ENCODE peak calls at places on chromosomes 7 and 10, in six cellular contexts. One of them, this sample, is unnamed.

GRCh38 chr10:90269699-90270098 is 568.3 kb downstream of the KIF20B start:
- DNase-seq in HepG2: no peak
- DNase-seq in WTC11: no peak
- DNase-seq in H1: no peak
- DNase-seq in endothelial cell of umbilical vein: no peak
- DNase-seq in K562: no peak
- DNase-seq in this sample: no peak

GRCh38 chr7:78159537-78159936 is 361.0 kb downstream of the PHTF2 start:
- DNase-seq in endothelial cell of umbilical vein: no peak
- DNase-seq in WTC11: no peak
- DNase-seq in K562: no peak
- DNase-seq in HepG2: no peak
- DNase-seq in H1: no peak
- DNase-seq in this sample: no peak

GRCh38 chr7:94100723-94101345 is 96.7 kb upstream of the BET1 start:
- DNase-seq in K562: no peak
- DNase-seq in HepG2: no peak
- DNase-seq in H1: no peak
- DNase-seq in WTC11: no peak
- DNase-seq in endothelial cell of umbilical vein: no peak
- DNase-seq in this sample: no peak

GRCh38 chr10:80199828-80200227 is 5.5 kb downstream of the ANXA11 start:
- DNase-seq in H1: no peak
- DNase-seq in K562: no peak
- DNase-seq in HepG2: no peak
- DNase-seq in endothelial cell of umbilical vein: peak
- DNase-seq in WTC11: no peak
- DNase-seq in this sample: no peak

GRCh38 chr10:113177936-113178335 is 227.9 kb downstream of the TCF7L2 start:
- DNase-seq in endothelial cell of umbilical vein: no peak
- DNase-seq in WTC11: no peak
- DNase-seq in HepG2: no peak
- DNase-seq in H1: peak
- DNase-seq in K562: no peak
- DNase-seq in this sample: no peak

GRCh38 chr10:132520147-132520811 is 17.3 kb upstream of the INPP5A start:
- DNase-seq in WTC11: peak
- DNase-seq in endothelial cell of umbilical vein: no peak
- DNase-seq in HepG2: no peak
- DNase-seq in H1: no peak
- DNase-seq in K562: no peak
- DNase-seq in this sample: no peak

GRCh38 chr7:24882989-24883631 is 96.9 kb downstream of the OSBPL3 start:
- DNase-seq in WTC11: no peak
- DNase-seq in H1: no peak
- DNase-seq in K562: no peak
- DNase-seq in HepG2: no peak
- DNase-seq in endothelial cell of umbilical vein: peak
- DNase-seq in this sample: no peak

GRCh38 chr10:126734957-126735356 is 64.5 kb upstream of the C10orf90 start:
- DNase-seq in H1: no peak
- DNase-seq in endothelial cell of umbilical vein: no peak
- DNase-seq in HepG2: peak
- DNase-seq in K562: no peak
- DNase-seq in WTC11: no peak
- DNase-seq in this sample: no peak

GRCh38 chr7:81605493-81605892 is 164.4 kb downstream of the HGF start:
- DNase-seq in WTC11: no peak
- DNase-seq in K562: no peak
- DNase-seq in H1: no peak
- DNase-seq in HepG2: no peak
- DNase-seq in endothelial cell of umbilical vein: no peak
- DNase-seq in this sample: no peak

GRCh38 chr10:127762925-127763324 is 25.9 kb downstream of the FOXI2 start:
- DNase-seq in K562: no peak
- DNase-seq in WTC11: no peak
- DNase-seq in H1: no peak
- DNase-seq in HepG2: no peak
- DNase-seq in endothelial cell of umbilical vein: no peak
- DNase-seq in this sample: no peak

GRCh38 chr7:152543801-152544200 is 108.0 kb upstream of the KMT2C start:
- DNase-seq in endothelial cell of umbilical vein: no peak
- DNase-seq in H1: peak
- DNase-seq in WTC11: peak
- DNase-seq in HepG2: no peak
- DNase-seq in K562: no peak
- DNase-seq in this sample: no peak

GRCh38 chr7:80732635-80733034 is 94.2 kb downstream of the CD36 start:
- DNase-seq in H1: peak
- DNase-seq in endothelial cell of umbilical vein: no peak
- DNase-seq in K562: no peak
- DNase-seq in WTC11: no peak
- DNase-seq in HepG2: peak
- DNase-seq in this sample: no peak

GRCh38 chr7:83065714-83066113 is 97.0 kb downstream of the PCLO start:
- DNase-seq in HepG2: no peak
- DNase-seq in WTC11: no peak
- DNase-seq in K562: no peak
- DNase-seq in H1: no peak
- DNase-seq in endothelial cell of umbilical vein: peak
- DNase-seq in this sample: no peak

GRCh38 chr7:119640861-119641260 is 632.1 kb upstream of the KCND2 start:
- DNase-seq in K562: no peak
- DNase-seq in H1: no peak
- DNase-seq in WTC11: no peak
- DNase-seq in HepG2: no peak
- DNase-seq in endothelial cell of umbilical vein: no peak
- DNase-seq in this sample: no peak

GRCh38 chr7:41708621-41709358 is 5.9 kb upstream of the INHBA start:
- DNase-seq in HepG2: no peak
- DNase-seq in WTC11: no peak
- DNase-seq in endothelial cell of umbilical vein: no peak
- DNase-seq in K562: no peak
- DNase-seq in H1: no peak
- DNase-seq in this sample: no peak

GRCh38 chr7:41706228-41706930 is 3.5 kb upstream of the INHBA start:
- DNase-seq in K562: no peak
- DNase-seq in WTC11: no peak
- DNase-seq in H1: no peak
- DNase-seq in endothelial cell of umbilical vein: no peak
- DNase-seq in HepG2: no peak
- DNase-seq in this sample: no peak

GRCh38 chr7:41701542-41701941 is 1.3 kb downstream of the INHBA start:
- DNase-seq in H1: no peak
- DNase-seq in endothelial cell of umbilical vein: no peak
- DNase-seq in WTC11: no peak
- DNase-seq in K562: no peak
- DNase-seq in HepG2: no peak
- DNase-seq in this sample: no peak

GRCh38 chr7:41702635-41703371 is at the start of gene INHBA:
- DNase-seq in endothelial cell of umbilical vein: peak
- DNase-seq in HepG2: no peak
- DNase-seq in H1: no peak
- DNase-seq in WTC11: no peak
- DNase-seq in K562: no peak
- DNase-seq in this sample: no peak

DNA sequence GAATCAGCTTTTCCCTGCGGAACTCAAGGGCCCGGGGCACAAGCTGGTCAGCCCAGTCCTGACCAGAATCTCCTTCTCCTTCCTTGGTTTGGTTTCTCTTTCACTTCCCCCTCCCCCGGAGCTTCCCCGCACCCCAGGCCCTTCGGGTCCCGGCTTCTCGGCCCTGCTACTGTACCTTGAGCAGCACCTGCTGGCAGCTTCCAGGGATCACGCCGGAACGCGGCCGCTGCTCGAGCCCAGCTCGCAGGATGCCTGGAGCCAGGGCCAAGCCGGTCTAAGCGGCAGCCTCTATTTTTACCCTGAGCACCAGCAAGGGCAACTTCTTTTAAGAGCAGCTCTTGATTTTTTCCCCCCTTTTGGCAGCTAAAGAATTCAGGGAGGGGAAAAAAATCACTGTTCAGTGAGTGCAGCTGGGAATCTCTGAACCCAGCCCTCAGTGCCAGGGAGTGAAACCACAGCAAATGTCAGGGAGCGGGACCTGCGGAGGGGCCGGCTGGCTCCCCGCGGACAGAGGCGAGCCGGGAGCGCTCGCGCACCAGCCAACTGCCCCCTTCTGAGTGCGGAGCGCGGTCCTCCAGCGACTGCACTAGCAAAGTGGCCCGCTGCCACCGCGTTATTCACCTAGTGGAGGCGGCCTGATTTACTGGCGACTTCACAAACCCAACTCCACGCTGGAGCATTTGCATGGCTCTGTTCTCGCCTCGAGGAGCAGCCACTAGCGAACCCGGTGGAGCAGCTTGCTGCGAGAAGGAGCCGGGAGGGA is 2.4 kb upstream of the INHBA start:
- DNase-seq in H1: peak
- DNase-seq in K562: peak
- DNase-seq in HepG2: peak
- DNase-seq in WTC11: peak
- DNase-seq in endothelial cell of umbilical vein: peak
- DNase-seq in this sample: peak
- TF ChIP-seq JUN in H1: no peak
- TF ChIP-seq JUN in K562: no peak
- TF ChIP-seq JUN in HepG2: no peak
- TF ChIP-seq JUN in WTC11: no peak
- TF ChIP-seq JUN in endothelial cell of umbilical vein: no peak
- TF ChIP-seq JUN in this sample: no peak

GRCh38 chr10:11463111-11463510 is 148.3 kb downstream of the USP6NL start:
- DNase-seq in K562: no peak
- DNase-seq in endothelial cell of umbilical vein: no peak
- DNase-seq in H1: no peak
- DNase-seq in WTC11: no peak
- DNase-seq in HepG2: no peak
- DNase-seq in this sample: no peak
- TF ChIP-seq JUN in K562: no peak
- TF ChIP-seq JUN in endothelial cell of umbilical vein: no peak
- TF ChIP-seq JUN in H1: no peak
- TF ChIP-seq JUN in WTC11: no peak
- TF ChIP-seq JUN in HepG2: no peak
- TF ChIP-seq JUN in this sample: no peak

DNA sequence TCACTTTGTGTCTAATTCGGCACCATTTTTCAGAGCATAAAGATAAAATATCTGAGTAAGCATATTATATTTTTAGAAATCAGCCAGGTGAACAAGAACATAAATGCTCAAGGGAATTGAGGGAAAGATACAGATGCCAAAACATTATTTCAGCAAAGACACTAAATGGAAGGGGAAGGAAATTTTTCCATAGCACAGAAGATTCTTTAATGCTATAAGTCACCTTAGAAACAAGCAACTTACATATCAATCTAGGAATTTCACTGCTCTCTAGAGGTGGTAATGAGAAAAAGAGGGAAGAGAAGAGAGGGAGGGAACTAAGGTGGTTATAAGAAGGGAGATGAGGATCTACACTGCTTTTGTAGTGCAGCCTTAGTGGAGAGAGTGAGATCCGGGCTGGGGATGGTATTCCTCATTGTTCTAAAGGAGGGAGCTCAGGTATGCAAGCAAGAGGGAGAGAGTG is 20.4 kb downstream of the ZNF365 start:
- DNase-seq in HepG2: no peak
- DNase-seq in H1: no peak
- DNase-seq in K562: no peak
- DNase-seq in WTC11: no peak
- DNase-seq in endothelial cell of umbilical vein: no peak
- DNase-seq in this sample: no peak
- TF ChIP-seq JUN in HepG2: no peak
- TF ChIP-seq JUN in H1: no peak
- TF ChIP-seq JUN in K562: no peak
- TF ChIP-seq JUN in WTC11: no peak
- TF ChIP-seq JUN in endothelial cell of umbilical vein: no peak
- TF ChIP-seq JUN in this sample: no peak

GRCh38 chr10:46328853-46329689 is 42.3 kb downstream of the ANTXRL start:
- DNase-seq in WTC11: no peak
- DNase-seq in K562: no peak
- DNase-seq in endothelial cell of umbilical vein: no peak
- DNase-seq in H1: no peak
- DNase-seq in HepG2: no peak
- DNase-seq in this sample: no peak

GRCh38 chr10:46330881-46331280 is 44.1 kb downstream of the ANTXRL start:
- DNase-seq in HepG2: no peak
- DNase-seq in K562: no peak
- DNase-seq in H1: no peak
- DNase-seq in WTC11: no peak
- DNase-seq in endothelial cell of umbilical vein: no peak
- DNase-seq in this sample: no peak

GRCh38 chr10:46326971-46327370 is 40.2 kb downstream of the ANTXRL start:
- DNase-seq in HepG2: no peak
- DNase-seq in WTC11: no peak
- DNase-seq in K562: no peak
- DNase-seq in endothelial cell of umbilical vein: no peak
- DNase-seq in H1: no peak
- DNase-seq in this sample: no peak

GRCh38 chr10:46327685-46328084 is 40.9 kb downstream of the ANTXRL start:
- DNase-seq in HepG2: no peak
- DNase-seq in H1: no peak
- DNase-seq in WTC11: no peak
- DNase-seq in endothelial cell of umbilical vein: no peak
- DNase-seq in K562: no peak
- DNase-seq in this sample: no peak

DNA sequence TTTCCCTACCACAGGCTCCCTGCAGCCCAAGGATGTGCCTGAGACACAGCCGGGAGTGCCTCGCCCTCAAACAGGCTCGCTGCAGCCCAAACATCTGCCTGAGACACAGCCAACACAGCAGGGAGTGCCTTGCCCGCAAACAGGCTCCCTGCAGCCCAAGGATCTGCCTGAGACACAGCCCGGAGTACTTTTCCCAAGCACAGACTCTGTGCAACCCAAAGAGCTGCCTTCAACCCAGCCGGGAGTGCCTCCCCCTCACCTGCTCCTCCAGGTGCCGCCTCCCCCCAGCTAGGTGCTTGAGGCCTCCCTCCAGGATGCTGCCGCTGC is 42.9 kb downstream of the ANTXRL start:
- DNase-seq in H1: no peak
- DNase-seq in endothelial cell of umbilical vein: no peak
- DNase-seq in K562: no peak
- DNase-seq in WTC11: no peak
- DNase-seq in HepG2: no peak
- DNase-seq in this sample: no peak
- TF ChIP-seq JUN in H1: no peak
- TF ChIP-seq JUN in endothelial cell of umbilical vein: no peak
- TF ChIP-seq JUN in K562: no peak
- TF ChIP-seq JUN in WTC11: no peak
- TF ChIP-seq JUN in HepG2: no peak
- TF ChIP-seq JUN in this sample: no peak